ENCODE peak calls at places on chromosomes 6 and 20, in eight cellular contexts. One of them, this sample, is unnamed.

GRCh38 chr6:167306401-167306998 is 15.4 kb downstream of the UNC93A start:
- DNase-seq in cardiac muscle cell: peak; percentile 33
- DNase-seq in cardiac fibroblast: no peak
- DNase-seq in IMR-90: no peak
- DNase-seq in fibroblast of the aortic adventitia: peak; percentile 2
- DNase-seq in brain microvascular endothelial cell: no peak
- DNase-seq in BE2C: no peak
- DNase-seq in DND-41: no peak
- DNase-seq in this sample: no peak

GRCh38 chr6:107598091-107598490 is 108.2 kb downstream of the SOBP start:
- DNase-seq in DND-41: no peak
- DNase-seq in brain microvascular endothelial cell: no peak
- DNase-seq in BE2C: no peak
- DNase-seq in fibroblast of the aortic adventitia: no peak
- DNase-seq in cardiac fibroblast: no peak
- DNase-seq in IMR-90: no peak
- DNase-seq in cardiac muscle cell: no peak
- DNase-seq in this sample: no peak

GRCh38 chr20:4135385-4136077 is 120.2 kb upstream of the RNF24 start:
- DNase-seq in IMR-90: peak; percentile 99
- DNase-seq in brain microvascular endothelial cell: peak; percentile 98
- DNase-seq in cardiac muscle cell: peak; percentile 98
- DNase-seq in fibroblast of the aortic adventitia: peak; percentile 98
- DNase-seq in cardiac fibroblast: peak; percentile 99
- DNase-seq in BE2C: no peak
- DNase-seq in DND-41: no peak
- DNase-seq in this sample: no peak

GRCh38 chr20:2820084-2820895 is 4.1 kb downstream of the TMEM239 start:
- DNase-seq in cardiac muscle cell: peak; percentile 95
- DNase-seq in cardiac fibroblast: peak; percentile 27
- DNase-seq in BE2C: no peak
- DNase-seq in DND-41: peak; percentile 3
- DNase-seq in brain microvascular endothelial cell: peak; percentile 31
- DNase-seq in fibroblast of the aortic adventitia: peak; percentile 86
- DNase-seq in IMR-90: peak; percentile 84
- DNase-seq in this sample: no peak

GRCh38 chr20:3406481-3407425 is 716 bp downstream of the DNAAF9 start:
- DNase-seq in DND-41: no peak
- DNase-seq in IMR-90: peak; percentile 40
- DNase-seq in cardiac fibroblast: peak; percentile 79
- DNase-seq in fibroblast of the aortic adventitia: peak; percentile 61
- DNase-seq in BE2C: peak; percentile 18
- DNase-seq in brain microvascular endothelial cell: peak; percentile 37
- DNase-seq in cardiac muscle cell: peak; percentile 67
- DNase-seq in this sample: no peak

GRCh38 chr6:157811137-157811475 is 11.9 kb upstream of the SNX9 start:
- DNase-seq in cardiac muscle cell: no peak
- DNase-seq in BE2C: no peak
- DNase-seq in cardiac fibroblast: no peak
- DNase-seq in IMR-90: no peak
- DNase-seq in fibroblast of the aortic adventitia: no peak
- DNase-seq in brain microvascular endothelial cell: no peak
- DNase-seq in DND-41: no peak
- DNase-seq in this sample: no peak

GRCh38 chr6:138592698-138593097 is 93.4 kb upstream of the NHSL1 start:
- DNase-seq in DND-41: no peak
- DNase-seq in brain microvascular endothelial cell: no peak
- DNase-seq in IMR-90: no peak
- DNase-seq in cardiac fibroblast: no peak
- DNase-seq in cardiac muscle cell: no peak
- DNase-seq in fibroblast of the aortic adventitia: no peak
- DNase-seq in BE2C: no peak
- DNase-seq in this sample: peak; percentile 55

GRCh38 chr6:37021356-37022129 is 16.1 kb downstream of the FGD2 start:
- DNase-seq in DND-41: peak; percentile 93
- DNase-seq in cardiac fibroblast: peak; percentile 64
- DNase-seq in brain microvascular endothelial cell: peak; percentile 44
- DNase-seq in IMR-90: peak; percentile 61
- DNase-seq in cardiac muscle cell: peak; percentile 72
- DNase-seq in BE2C: peak; percentile 43
- DNase-seq in fibroblast of the aortic adventitia: peak; percentile 62
- DNase-seq in this sample: peak; percentile 30

GRCh38 chr6:118770112-118770788 is 118.9 kb upstream of the CEP85L start:
- DNase-seq in cardiac fibroblast: no peak
- DNase-seq in BE2C: peak; percentile 37
- DNase-seq in brain microvascular endothelial cell: no peak
- DNase-seq in cardiac muscle cell: no peak
- DNase-seq in fibroblast of the aortic adventitia: no peak
- DNase-seq in DND-41: no peak
- DNase-seq in IMR-90: no peak
- DNase-seq in this sample: no peak

GRCh38 chr6:146543211-146543939 is at the start of gene RAB32:
- DNase-seq in brain microvascular endothelial cell: peak; percentile 80
- DNase-seq in DND-41: no peak
- DNase-seq in cardiac fibroblast: peak; percentile 93
- DNase-seq in cardiac muscle cell: peak; percentile 98
- DNase-seq in BE2C: peak; percentile 60
- DNase-seq in IMR-90: peak; percentile 95
- DNase-seq in fibroblast of the aortic adventitia: peak; percentile 92
- DNase-seq in this sample: peak; percentile 55

GRCh38 chr6:30344191-30344867 is 627 bp upstream of the RPP21 start:
- DNase-seq in BE2C: no peak
- DNase-seq in cardiac muscle cell: no peak
- DNase-seq in brain microvascular endothelial cell: no peak
- DNase-seq in cardiac fibroblast: no peak
- DNase-seq in fibroblast of the aortic adventitia: no peak
- DNase-seq in DND-41: no peak
- DNase-seq in IMR-90: no peak
- DNase-seq in this sample: no peak

GRCh38 chr6:24788031-24788665 is 10.6 kb downstream of the ARMH2 start:
- DNase-seq in cardiac fibroblast: peak; percentile 46
- DNase-seq in BE2C: no peak
- DNase-seq in fibroblast of the aortic adventitia: no peak
- DNase-seq in DND-41: no peak
- DNase-seq in brain microvascular endothelial cell: peak; percentile 29
- DNase-seq in IMR-90: peak; percentile 81
- DNase-seq in cardiac muscle cell: no peak
- DNase-seq in this sample: no peak

GRCh38 chr6:27720607-27721580 is 191.3 kb downstream of the OR2B2 start:
- DNase-seq in cardiac fibroblast: peak; percentile 86
- DNase-seq in DND-41: no peak
- DNase-seq in cardiac muscle cell: peak; percentile 47
- DNase-seq in BE2C: peak; percentile 49
- DNase-seq in fibroblast of the aortic adventitia: peak; percentile 43
- DNase-seq in brain microvascular endothelial cell: peak; percentile 86
- DNase-seq in IMR-90: peak; percentile 24
- DNase-seq in this sample: peak; percentile 85

GRCh38 chr20:37276494-37277252 is 12.8 kb upstream of the MANBAL start:
- DNase-seq in fibroblast of the aortic adventitia: peak; percentile 86
- DNase-seq in cardiac fibroblast: peak; percentile 85
- DNase-seq in brain microvascular endothelial cell: peak; percentile 75
- DNase-seq in IMR-90: peak; percentile 94
- DNase-seq in DND-41: no peak
- DNase-seq in cardiac muscle cell: peak; percentile 87
- DNase-seq in BE2C: peak; percentile 24
- DNase-seq in this sample: peak; percentile 81

GRCh38 chr20:57153238-57153905 is 113.1 kb downstream of the BMP7 start:
- DNase-seq in fibroblast of the aortic adventitia: no peak
- DNase-seq in IMR-90: no peak
- DNase-seq in cardiac muscle cell: no peak
- DNase-seq in BE2C: no peak
- DNase-seq in cardiac fibroblast: no peak
- DNase-seq in DND-41: no peak
- DNase-seq in brain microvascular endothelial cell: no peak
- DNase-seq in this sample: no peak

GRCh38 chr20:3681931-3682820 is at the start of gene ADAM33:
- DNase-seq in BE2C: no peak
- DNase-seq in fibroblast of the aortic adventitia: peak; percentile 45
- DNase-seq in brain microvascular endothelial cell: no peak
- DNase-seq in IMR-90: no peak
- DNase-seq in cardiac muscle cell: peak; percentile 57
- DNase-seq in cardiac fibroblast: no peak
- DNase-seq in DND-41: no peak
- DNase-seq in this sample: no peak

GRCh38 chr6:17021539-17021889 is 80.3 kb upstream of the STMND1 start:
- DNase-seq in fibroblast of the aortic adventitia: peak; percentile 85
- DNase-seq in BE2C: no peak
- DNase-seq in cardiac muscle cell: peak; percentile 79
- DNase-seq in IMR-90: peak; percentile 93
- DNase-seq in cardiac fibroblast: peak; percentile 85
- DNase-seq in DND-41: no peak
- DNase-seq in brain microvascular endothelial cell: peak; percentile 38
- DNase-seq in this sample: no peak

GRCh38 chr6:79762370-79762769 is 131.2 kb downstream of the SH3BGRL2 start:
- DNase-seq in fibroblast of the aortic adventitia: peak; percentile 4
- DNase-seq in cardiac muscle cell: peak; percentile 5
- DNase-seq in brain microvascular endothelial cell: peak; percentile 7
- DNase-seq in cardiac fibroblast: peak; percentile 42
- DNase-seq in IMR-90: no peak
- DNase-seq in BE2C: peak; percentile 12
- DNase-seq in DND-41: no peak
- DNase-seq in this sample: no peak

GRCh38 chr6:119821380-119821779 is 471.8 kb upstream of the MAN1A1 start:
- DNase-seq in cardiac fibroblast: no peak
- DNase-seq in cardiac muscle cell: no peak
- DNase-seq in DND-41: no peak
- DNase-seq in brain microvascular endothelial cell: no peak
- DNase-seq in BE2C: no peak
- DNase-seq in IMR-90: no peak
- DNase-seq in fibroblast of the aortic adventitia: no peak
- DNase-seq in this sample: no peak

GRCh38 chr6:659179-659578 is 2.3 kb upstream of the HUS1B start:
- DNase-seq in DND-41: no peak
- DNase-seq in brain microvascular endothelial cell: no peak
- DNase-seq in BE2C: no peak
- DNase-seq in cardiac fibroblast: no peak
- DNase-seq in IMR-90: no peak
- DNase-seq in cardiac muscle cell: peak; percentile 14
- DNase-seq in fibroblast of the aortic adventitia: no peak
- DNase-seq in this sample: no peak
- TF ChIP-seq CTCF in DND-41: no peak
- TF ChIP-seq CTCF in brain microvascular endothelial cell: no peak
- TF ChIP-seq CTCF in BE2C: no peak
- TF ChIP-seq CTCF in cardiac fibroblast: no peak
- TF ChIP-seq CTCF in IMR-90: no peak
- TF ChIP-seq CTCF in cardiac muscle cell: no peak
- TF ChIP-seq CTCF in fibroblast of the aortic adventitia: no peak
- TF ChIP-seq CTCF in this sample: no peak

GRCh38 chr6:5151295-5151954 is 66.3 kb downstream of the PPP1R3G start:
- DNase-seq in DND-41: no peak
- DNase-seq in IMR-90: no peak
- DNase-seq in fibroblast of the aortic adventitia: peak; percentile 14
- DNase-seq in brain microvascular endothelial cell: no peak
- DNase-seq in cardiac muscle cell: no peak
- DNase-seq in cardiac fibroblast: no peak
- DNase-seq in BE2C: no peak
- DNase-seq in this sample: no peak

GRCh38 chr6:5151955-5152401 is 66.8 kb downstream of the PPP1R3G start:
- DNase-seq in IMR-90: peak; percentile 87
- DNase-seq in cardiac muscle cell: peak; percentile 54
- DNase-seq in cardiac fibroblast: peak; percentile 87
- DNase-seq in fibroblast of the aortic adventitia: peak; percentile 70
- DNase-seq in brain microvascular endothelial cell: peak; percentile 91
- DNase-seq in DND-41: no peak
- DNase-seq in BE2C: no peak
- DNase-seq in this sample: no peak

GRCh38 chr6:5149891-5150290 is 64.8 kb downstream of the PPP1R3G start:
- DNase-seq in fibroblast of the aortic adventitia: no peak
- DNase-seq in brain microvascular endothelial cell: no peak
- DNase-seq in cardiac fibroblast: no peak
- DNase-seq in DND-41: no peak
- DNase-seq in cardiac muscle cell: no peak
- DNase-seq in IMR-90: no peak
- DNase-seq in BE2C: no peak
- DNase-seq in this sample: no peak

GRCh38 chr6:5149160-5149559 is 64.0 kb downstream of the PPP1R3G start:
- DNase-seq in cardiac fibroblast: no peak
- DNase-seq in brain microvascular endothelial cell: no peak
- DNase-seq in IMR-90: no peak
- DNase-seq in BE2C: no peak
- DNase-seq in DND-41: no peak
- DNase-seq in fibroblast of the aortic adventitia: no peak
- DNase-seq in cardiac muscle cell: no peak
- DNase-seq in this sample: no peak

GRCh38 chr6:5150676-5151075 is 65.5 kb downstream of the PPP1R3G start:
- DNase-seq in cardiac fibroblast: no peak
- DNase-seq in cardiac muscle cell: no peak
- DNase-seq in IMR-90: no peak
- DNase-seq in BE2C: no peak
- DNase-seq in brain microvascular endothelial cell: no peak
- DNase-seq in fibroblast of the aortic adventitia: no peak
- DNase-seq in DND-41: no peak
- DNase-seq in this sample: no peak
- H3K4me3 ChIP-seq in cardiac fibroblast: no peak overlapping the region
- H3K4me3 ChIP-seq in cardiac muscle cell: no peak overlapping the region
- H3K4me3 ChIP-seq in IMR-90: no peak overlapping the region
- H3K4me3 ChIP-seq in BE2C: no peak overlapping the region
- H3K4me3 ChIP-seq in brain microvascular endothelial cell: no peak overlapping the region
- H3K4me3 ChIP-seq in fibroblast of the aortic adventitia: no peak overlapping the region
- H3K4me3 ChIP-seq in DND-41: no peak overlapping the region
- H3K4me3 ChIP-seq in this sample: no peak overlapping the region

GRCh38 chr6:116393430-116393829 is 22.7 kb downstream of the DSE start:
- DNase-seq in cardiac fibroblast: peak; percentile 38
- DNase-seq in DND-41: no peak
- DNase-seq in IMR-90: no peak
- DNase-seq in brain microvascular endothelial cell: no peak
- DNase-seq in BE2C: no peak
- DNase-seq in cardiac muscle cell: peak; percentile 27
- DNase-seq in fibroblast of the aortic adventitia: no peak
- DNase-seq in this sample: peak; percentile 56
- TF ChIP-seq CTCF in cardiac fibroblast: peak; percentile 16
- TF ChIP-seq CTCF in DND-41: no peak
- TF ChIP-seq CTCF in IMR-90: peak; percentile 7
- TF ChIP-seq CTCF in brain microvascular endothelial cell: peak; percentile 37
- TF ChIP-seq CTCF in BE2C: peak; percentile 23
- TF ChIP-seq CTCF in cardiac muscle cell: peak; percentile 20
- TF ChIP-seq CTCF in fibroblast of the aortic adventitia: peak; percentile 5
- TF ChIP-seq CTCF in this sample: peak; percentile 30

DNA sequence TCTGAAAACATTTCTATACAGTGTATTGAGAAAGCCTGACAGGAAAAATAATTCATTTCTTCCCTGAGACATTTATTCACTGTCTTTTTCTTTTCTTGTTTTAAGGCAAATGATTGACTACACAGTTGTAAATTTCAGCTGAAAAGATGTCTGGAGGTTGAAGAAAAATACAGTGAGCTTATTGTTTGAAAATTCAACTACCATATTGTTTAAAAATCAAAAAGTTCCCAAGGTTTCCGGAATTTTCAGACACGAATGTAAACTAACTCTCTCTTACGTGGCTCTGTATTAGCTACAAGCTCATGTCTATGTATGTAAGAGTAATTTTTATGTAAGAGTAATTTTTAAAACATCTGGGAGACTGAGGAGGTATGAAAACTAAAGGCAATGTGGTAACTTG is 1.5 kb downstream of the PTGIS start:
- DNase-seq in cardiac muscle cell: no peak
- DNase-seq in BE2C: no peak
- DNase-seq in IMR-90: peak; percentile 38
- DNase-seq in brain microvascular endothelial cell: no peak
- DNase-seq in cardiac fibroblast: no peak
- DNase-seq in fibroblast of the aortic adventitia: no peak
- DNase-seq in DND-41: no peak
- DNase-seq in this sample: no peak
- H3K4me3 ChIP-seq in cardiac muscle cell: no peak overlapping the region
- H3K4me3 ChIP-seq in BE2C: no peak overlapping the region
- H3K4me3 ChIP-seq in IMR-90: no peak overlapping the region
- H3K4me3 ChIP-seq in brain microvascular endothelial cell: no peak overlapping the region
- H3K4me3 ChIP-seq in cardiac fibroblast: no peak overlapping the region
- H3K4me3 ChIP-seq in fibroblast of the aortic adventitia: peak overlapping the region; percentile 95
- H3K4me3 ChIP-seq in DND-41: no peak overlapping the region
- H3K4me3 ChIP-seq in this sample: no peak overlapping the region

GRCh38 chr6:100460650-100461204 is 4.0 kb downstream of the SIM1 start:
- DNase-seq in BE2C: no peak
- DNase-seq in fibroblast of the aortic adventitia: no peak
- DNase-seq in cardiac fibroblast: no peak
- DNase-seq in IMR-90: no peak
- DNase-seq in cardiac muscle cell: no peak
- DNase-seq in brain microvascular endothelial cell: no peak
- DNase-seq in DND-41: no peak
- DNase-seq in this sample: no peak
- TF ChIP-seq CTCF in BE2C: peak; percentile 47
- TF ChIP-seq CTCF in fibroblast of the aortic adventitia: peak; percentile 37
- TF ChIP-seq CTCF in cardiac fibroblast: peak; percentile 35
- TF ChIP-seq CTCF in IMR-90: peak; percentile 26
- TF ChIP-seq CTCF in cardiac muscle cell: peak; percentile 47
- TF ChIP-seq CTCF in brain microvascular endothelial cell: peak; percentile 56
- TF ChIP-seq CTCF in DND-41: peak; percentile 64
- TF ChIP-seq CTCF in this sample: no peak

This sample was measured in GM12865.